ENCODE peak calls at places on chromosomes 5 and 9, in seven cellular contexts. One of them, this sample, is unnamed. For H3K27me3, the result is how much of the 10 kb centered on the place peaks cover.

GRCh38 chr9:92328225-92328624 is 2.5 kb downstream of the CENPP start:
- DNase-seq in lung: no peak
- DNase-seq in transverse colon: no peak
- DNase-seq in CD8-positive, alpha-beta memory T cell: no peak
- DNase-seq in iPS DF 6.9: no peak
- DNase-seq in left ventricle myocardium inferior: no peak
- DNase-seq in H7: peak
- DNase-seq in this sample: no peak

GRCh38 chr9:83199240-83199639 is 136.3 kb upstream of the RASEF start:
- DNase-seq in lung: no peak
- DNase-seq in transverse colon: peak
- DNase-seq in iPS DF 6.9: no peak
- DNase-seq in left ventricle myocardium inferior: no peak
- DNase-seq in CD8-positive, alpha-beta memory T cell: no peak
- DNase-seq in H7: no peak
- DNase-seq in this sample: peak

GRCh38 chr5:107985144-107985543 is 314.4 kb upstream of the EFNA5 start:
- DNase-seq in transverse colon: peak
- DNase-seq in H7: no peak
- DNase-seq in left ventricle myocardium inferior: no peak
- DNase-seq in iPS DF 6.9: no peak
- DNase-seq in lung: peak
- DNase-seq in CD8-positive, alpha-beta memory T cell: no peak
- DNase-seq in this sample: no peak

GRCh38 chr5:74625742-74626241 is 14.7 kb downstream of the ENC1 start:
- DNase-seq in CD8-positive, alpha-beta memory T cell: no peak
- DNase-seq in lung: no peak
- DNase-seq in H7: peak
- DNase-seq in left ventricle myocardium inferior: no peak
- DNase-seq in transverse colon: no peak
- DNase-seq in iPS DF 6.9: no peak
- DNase-seq in this sample: no peak

GRCh38 chr9:18138676-18139075 is 335.3 kb upstream of the ADAMTSL1 start:
- DNase-seq in lung: peak
- DNase-seq in H7: no peak
- DNase-seq in iPS DF 6.9: no peak
- DNase-seq in transverse colon: no peak
- DNase-seq in CD8-positive, alpha-beta memory T cell: no peak
- DNase-seq in left ventricle myocardium inferior: no peak
- DNase-seq in this sample: no peak

GRCh38 chr5:62041364-62041763 is 264.6 kb upstream of the KIF2A start:
- DNase-seq in CD8-positive, alpha-beta memory T cell: no peak
- DNase-seq in transverse colon: no peak
- DNase-seq in iPS DF 6.9: no peak
- DNase-seq in left ventricle myocardium inferior: no peak
- DNase-seq in H7: no peak
- DNase-seq in lung: no peak
- DNase-seq in this sample: no peak

GRCh38 chr5:80184235-80185023 is 71.4 kb downstream of the SERINC5 start:
- DNase-seq in CD8-positive, alpha-beta memory T cell: no peak
- DNase-seq in left ventricle myocardium inferior: no peak
- DNase-seq in transverse colon: peak
- DNase-seq in lung: peak
- DNase-seq in iPS DF 6.9: peak
- DNase-seq in H7: peak
- DNase-seq in this sample: no peak

GRCh38 chr5:145495171-145495570 is 340.0 kb downstream of the PRELID2 start:
- DNase-seq in left ventricle myocardium inferior: no peak
- DNase-seq in H7: no peak
- DNase-seq in lung: no peak
- DNase-seq in iPS DF 6.9: no peak
- DNase-seq in CD8-positive, alpha-beta memory T cell: no peak
- DNase-seq in transverse colon: no peak
- DNase-seq in this sample: no peak

GRCh38 chr5:134510970-134511795 is 14.3 kb upstream of the JADE2 start:
- DNase-seq in H7: peak
- DNase-seq in left ventricle myocardium inferior: no peak
- DNase-seq in transverse colon: no peak
- DNase-seq in CD8-positive, alpha-beta memory T cell: no peak
- DNase-seq in lung: no peak
- DNase-seq in iPS DF 6.9: no peak
- DNase-seq in this sample: no peak

GRCh38 chr9:4862506-4863250 is 69.9 kb downstream of the RCL1 start:
- DNase-seq in H7: no peak
- DNase-seq in CD8-positive, alpha-beta memory T cell: no peak
- DNase-seq in lung: no peak
- DNase-seq in left ventricle myocardium inferior: no peak
- DNase-seq in transverse colon: no peak
- DNase-seq in iPS DF 6.9: no peak
- DNase-seq in this sample: no peak

GRCh38 chr5:98031496-98031895 is 742.0 kb upstream of the RGMB start:
- DNase-seq in lung: no peak
- DNase-seq in transverse colon: no peak
- DNase-seq in left ventricle myocardium inferior: no peak
- DNase-seq in H7: no peak
- DNase-seq in CD8-positive, alpha-beta memory T cell: no peak
- DNase-seq in iPS DF 6.9: no peak
- DNase-seq in this sample: no peak

GRCh38 chr5:73899055-73899454 is 273.1 kb downstream of the ARHGEF28 start:
- DNase-seq in iPS DF 6.9: no peak
- DNase-seq in CD8-positive, alpha-beta memory T cell: no peak
- DNase-seq in left ventricle myocardium inferior: no peak
- DNase-seq in H7: no peak
- DNase-seq in transverse colon: no peak
- DNase-seq in lung: no peak
- DNase-seq in this sample: no peak

GRCh38 chr9:86077286-86077685 is 22.1 kb downstream of the GOLM1 start:
- DNase-seq in CD8-positive, alpha-beta memory T cell: no peak
- DNase-seq in H7: no peak
- DNase-seq in lung: no peak
- DNase-seq in transverse colon: peak
- DNase-seq in left ventricle myocardium inferior: no peak
- DNase-seq in iPS DF 6.9: no peak
- DNase-seq in this sample: no peak

GRCh38 chr5:3310551-3311340 is 284.9 kb upstream of the IRX1 start:
- DNase-seq in transverse colon: no peak
- DNase-seq in H7: no peak
- DNase-seq in lung: no peak
- DNase-seq in iPS DF 6.9: no peak
- DNase-seq in left ventricle myocardium inferior: no peak
- DNase-seq in CD8-positive, alpha-beta memory T cell: no peak
- DNase-seq in this sample: no peak

GRCh38 chr5:3307982-3308621 is 287.5 kb upstream of the IRX1 start:
- DNase-seq in transverse colon: no peak
- DNase-seq in iPS DF 6.9: no peak
- DNase-seq in lung: no peak
- DNase-seq in H7: no peak
- DNase-seq in CD8-positive, alpha-beta memory T cell: no peak
- DNase-seq in left ventricle myocardium inferior: no peak
- DNase-seq in this sample: no peak

GRCh38 chr5:3311443-3311842 is 284.2 kb upstream of the IRX1 start:
- DNase-seq in transverse colon: no peak
- DNase-seq in lung: no peak
- DNase-seq in iPS DF 6.9: no peak
- DNase-seq in CD8-positive, alpha-beta memory T cell: no peak
- DNase-seq in left ventricle myocardium inferior: no peak
- DNase-seq in H7: no peak
- DNase-seq in this sample: no peak

GRCh38 chr5:3312299-3312698 is 283.3 kb upstream of the IRX1 start:
- DNase-seq in iPS DF 6.9: no peak
- DNase-seq in transverse colon: no peak
- DNase-seq in CD8-positive, alpha-beta memory T cell: no peak
- DNase-seq in left ventricle myocardium inferior: no peak
- DNase-seq in H7: no peak
- DNase-seq in lung: no peak
- DNase-seq in this sample: no peak

GRCh38 chr5:3309538-3309937 is 286.1 kb upstream of the IRX1 start:
- DNase-seq in transverse colon: no peak
- DNase-seq in CD8-positive, alpha-beta memory T cell: no peak
- DNase-seq in left ventricle myocardium inferior: no peak
- DNase-seq in H7: no peak
- DNase-seq in iPS DF 6.9: no peak
- DNase-seq in lung: no peak
- DNase-seq in this sample: no peak
- H3K27me3 ChIP-seq in transverse colon: under half
- H3K27me3 ChIP-seq in CD8-positive, alpha-beta memory T cell: under half
- H3K27me3 ChIP-seq in left ventricle myocardium inferior: under half
- H3K27me3 ChIP-seq in H7: under half
- H3K27me3 ChIP-seq in iPS DF 6.9: under half
- H3K27me3 ChIP-seq in lung: under half
- H3K27me3 ChIP-seq in this sample: under half

DNA sequence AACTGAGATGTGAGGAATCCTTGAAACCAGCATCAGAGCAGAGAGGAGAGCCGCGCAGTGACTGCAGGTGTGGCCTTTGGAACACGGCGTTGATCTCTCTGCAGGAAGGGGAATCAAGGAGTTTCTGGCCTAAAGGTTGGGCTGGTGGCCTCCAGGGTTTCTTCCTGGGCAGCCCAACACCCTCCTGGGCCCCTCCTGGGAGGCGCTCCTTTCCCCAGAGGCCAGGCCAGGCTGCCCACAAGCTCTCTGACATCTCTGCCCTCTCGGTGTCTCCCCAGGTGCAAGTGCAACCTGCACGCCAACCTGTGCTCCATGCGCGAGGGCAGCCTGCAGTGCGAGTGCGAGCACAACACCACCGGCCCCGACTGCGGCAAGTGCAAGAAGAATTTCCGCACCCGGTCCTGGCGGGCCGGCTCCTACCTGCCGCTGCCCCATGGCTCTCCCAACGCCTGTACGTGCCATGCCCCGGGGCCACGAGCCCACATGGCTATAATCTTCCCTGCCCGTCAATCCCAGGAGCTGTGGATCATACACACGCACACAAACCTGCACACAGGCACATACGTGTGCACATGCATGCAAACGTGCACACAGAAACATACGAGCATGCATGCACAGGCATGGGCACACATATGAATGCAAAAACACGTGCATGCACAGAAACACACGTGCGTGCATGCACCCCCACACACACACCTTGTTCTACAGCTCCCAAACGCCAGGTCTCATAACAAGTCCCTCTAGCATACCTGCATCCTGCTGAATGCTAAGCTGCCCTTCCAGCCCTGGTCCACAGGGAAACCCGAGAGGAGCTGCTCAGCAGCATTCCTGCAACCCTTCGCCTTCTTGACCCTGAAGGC is 64.9 kb downstream of the NTNG2 start:
- DNase-seq in iPS DF 6.9: no peak
- DNase-seq in left ventricle myocardium inferior: no peak
- DNase-seq in transverse colon: no peak
- DNase-seq in lung: no peak
- DNase-seq in CD8-positive, alpha-beta memory T cell: no peak
- DNase-seq in H7: no peak
- DNase-seq in this sample: no peak
- H3K27me3 ChIP-seq in iPS DF 6.9: under half
- H3K27me3 ChIP-seq in left ventricle myocardium inferior: half or more
- H3K27me3 ChIP-seq in transverse colon: under half
- H3K27me3 ChIP-seq in lung: under half
- H3K27me3 ChIP-seq in CD8-positive, alpha-beta memory T cell: under half
- H3K27me3 ChIP-seq in H7: under half
- H3K27me3 ChIP-seq in this sample: under half

DNA sequence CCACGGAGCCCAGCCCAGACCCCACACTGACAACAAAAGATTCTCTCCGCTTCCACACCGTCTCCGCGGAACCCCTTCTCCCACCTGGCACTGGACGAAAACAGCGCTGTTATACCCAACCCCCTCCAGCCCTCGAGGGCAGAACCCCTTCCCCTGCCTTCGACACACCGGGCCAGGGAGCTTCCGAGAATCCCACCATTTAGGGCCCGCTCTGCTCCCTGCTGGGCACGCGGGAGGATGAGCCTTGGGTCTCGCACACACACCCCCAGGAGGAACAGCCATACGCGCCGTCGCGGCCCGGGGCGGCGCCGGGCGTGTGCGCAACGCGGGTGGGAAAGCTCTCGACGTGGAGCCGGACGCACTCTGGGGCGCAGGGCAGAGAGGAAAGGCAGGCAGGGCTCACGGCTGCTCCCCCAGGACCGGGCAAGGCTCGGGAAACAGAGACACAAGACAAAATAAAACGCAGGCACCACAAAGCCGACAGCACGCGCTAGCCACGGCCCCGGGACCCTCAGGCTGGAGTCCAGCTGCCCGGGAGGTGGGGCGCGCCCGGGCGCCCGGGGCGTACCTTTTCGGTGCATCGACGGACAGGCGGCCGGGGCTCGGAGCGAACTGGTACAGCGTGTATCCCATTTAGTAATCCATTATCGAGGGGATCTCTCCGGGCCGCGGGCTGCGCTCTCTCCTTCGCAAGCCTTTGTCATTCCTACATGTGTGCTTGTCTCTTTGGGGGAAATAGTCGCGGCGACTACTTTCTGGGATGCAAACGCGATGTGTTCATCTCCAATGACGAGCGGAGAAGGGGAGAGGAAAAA is 799 bp downstream of the SEMA6A start:
- DNase-seq in CD8-positive, alpha-beta memory T cell: no peak
- DNase-seq in iPS DF 6.9: no peak
- DNase-seq in transverse colon: peak
- DNase-seq in lung: no peak
- DNase-seq in left ventricle myocardium inferior: peak
- DNase-seq in H7: peak
- DNase-seq in this sample: no peak
- H3K27me3 ChIP-seq in CD8-positive, alpha-beta memory T cell: under half
- H3K27me3 ChIP-seq in iPS DF 6.9: under half
- H3K27me3 ChIP-seq in transverse colon: under half
- H3K27me3 ChIP-seq in lung: under half
- H3K27me3 ChIP-seq in left ventricle myocardium inferior: half or more
- H3K27me3 ChIP-seq in H7: under half
- H3K27me3 ChIP-seq in this sample: under half

GRCh38 chr9:124001865-124002525 is 9.6 kb upstream of the LHX2 start:
- DNase-seq in CD8-positive, alpha-beta memory T cell: no peak
- DNase-seq in left ventricle myocardium inferior: no peak
- DNase-seq in H7: no peak
- DNase-seq in iPS DF 6.9: no peak
- DNase-seq in lung: no peak
- DNase-seq in transverse colon: no peak
- DNase-seq in this sample: no peak
- H3K27me3 ChIP-seq in CD8-positive, alpha-beta memory T cell: half or more
- H3K27me3 ChIP-seq in left ventricle myocardium inferior: half or more
- H3K27me3 ChIP-seq in H7: half or more
- H3K27me3 ChIP-seq in iPS DF 6.9: half or more
- H3K27me3 ChIP-seq in lung: under half
- H3K27me3 ChIP-seq in transverse colon: half or more
- H3K27me3 ChIP-seq in this sample: half or more

GRCh38 chr5:2286250-2286649 is 403.5 kb upstream of the IRX4 start:
- DNase-seq in lung: no peak
- DNase-seq in left ventricle myocardium inferior: no peak
- DNase-seq in iPS DF 6.9: no peak
- DNase-seq in CD8-positive, alpha-beta memory T cell: no peak
- DNase-seq in H7: no peak
- DNase-seq in transverse colon: no peak
- DNase-seq in this sample: no peak
- H3K27me3 ChIP-seq in lung: under half
- H3K27me3 ChIP-seq in left ventricle myocardium inferior: under half
- H3K27me3 ChIP-seq in iPS DF 6.9: under half
- H3K27me3 ChIP-seq in CD8-positive, alpha-beta memory T cell: under half
- H3K27me3 ChIP-seq in H7: under half
- H3K27me3 ChIP-seq in transverse colon: under half
- H3K27me3 ChIP-seq in this sample: under half

This sample was measured in dorsolateral prefrontal cortex.